ENCODE peak calls at places on chromosomes 13 and 19, in six cellular contexts. N is H1, J is HepG2, A is HCT116, G is SK-N-SH, Y is GM12878. F is an unnamed sample.

GRCh38 chr13:87777395-87777794 is 106.2 kb downstream of the SLITRK5 start:
- DNase-seq in A (no peak), N (no peak), J (peak; percentile 63), G (no peak), Y (no peak), F (no peak)

GRCh38 chr19:5142725-5143097 is 173.8 kb downstream of the KDM4B start:
- DNase-seq in A (no peak), N (no peak), J (no peak), Y (no peak), G (no peak), F (no peak)

GRCh38 chr19:55638864-55639359 is 1.9 kb upstream of the ZNF580 start:
- DNase-seq in Y (no peak), A (no peak), J (peak; percentile 66), N (peak; percentile 72), G (peak; percentile 52), F (peak; percentile 68)

GRCh38 chr19:41934849-41935374 is 6.7 kb upstream of the ERFL start:
- DNase-seq in Y (no peak), N (peak; percentile 97), J (peak; percentile 58), A (peak; percentile 43), G (peak; percentile 93), F (peak; percentile 71)

GRCh38 chr13:27622881-27623280 is 1.2 kb downstream of the POLR1D start:
- DNase-seq in G (no peak), N (no peak), J (no peak), Y (no peak), A (no peak), F (no peak)

GRCh38 chr13:109096101-109096500 is 466.7 kb downstream of the MYO16 start:
- DNase-seq in A (no peak), G (no peak), N (no peak), Y (no peak), J (no peak), F (no peak)

GRCh38 chr19:11995174-11995573 is 30.3 kb downstream of the ZNF763 start:
- DNase-seq in J (no peak), A (no peak), Y (no peak), N (no peak), G (no peak), F (no peak)

GRCh38 chr13:95343944-95344343 is 42.7 kb upstream of the ABCC4 start:
- DNase-seq in A (no peak), J (no peak), N (no peak), G (no peak), Y (no peak), F (no peak)

GRCh38 chr13:33194820-33195692 is 90.5 kb downstream of the STARD13 start:
- DNase-seq in A (no peak), J (peak; percentile 73), G (peak; percentile 36), Y (peak; percentile 99), N (no peak), F (no peak)

GRCh38 chr13:33189470-33189869 is 96.1 kb downstream of the STARD13 start:
- DNase-seq in Y (no peak), J (no peak), G (no peak), N (no peak), A (no peak), F (no peak)

GRCh38 chr13:33193428-33193974 is 92.1 kb downstream of the STARD13 start:
- DNase-seq in G (peak; percentile 56), Y (no peak), N (no peak), J (no peak), A (no peak), F (no peak)

GRCh38 chr13:33188093-33188882 is 97.3 kb downstream of the STARD13 start:
- DNase-seq in N (no peak), G (no peak), Y (peak; percentile 79), A (no peak), J (no peak), F (no peak)

DNA sequence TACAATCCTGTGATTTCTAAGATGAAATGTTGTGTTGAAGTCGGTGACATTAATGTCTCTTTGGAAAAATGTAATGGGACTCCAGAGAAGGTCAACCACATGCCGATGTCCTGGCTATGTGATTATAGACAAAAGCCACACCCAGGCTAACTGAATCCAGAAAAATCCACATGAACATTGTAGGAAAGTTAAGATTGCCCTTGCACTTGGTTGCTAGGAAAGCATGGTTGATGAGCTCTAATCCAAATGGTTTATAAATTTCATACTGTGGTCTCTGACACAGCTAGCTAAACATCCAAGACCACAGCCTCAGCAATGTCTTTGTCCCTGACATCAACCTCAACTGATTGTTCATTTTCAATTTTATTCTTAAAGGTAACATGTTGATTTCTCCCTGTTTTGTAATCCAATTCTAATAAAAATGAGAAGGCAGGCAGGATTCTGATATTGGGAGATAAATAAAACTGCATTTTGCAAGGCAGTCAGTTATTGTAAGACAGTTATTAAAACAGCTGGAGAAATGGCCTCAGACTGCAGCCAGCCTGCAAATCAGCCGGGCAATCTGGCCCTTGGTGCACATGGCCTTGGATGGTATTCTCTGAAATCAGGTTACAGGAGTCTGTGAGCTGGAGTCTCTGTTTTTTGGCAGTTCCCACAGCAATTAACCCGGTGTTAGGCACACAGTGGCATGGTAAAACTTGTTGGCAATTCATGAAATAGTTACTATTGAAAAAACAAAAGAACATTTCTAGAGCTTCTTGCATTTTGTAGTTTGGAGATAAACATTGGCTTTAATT is 93.9 kb downstream of the STARD13 start:
- DNase-seq in N (no peak), J (no peak), A (no peak), Y (no peak), G (peak; percentile 63), F (no peak)
- TF ChIP-seq JUND in N (no peak), J (no peak), A (no peak), Y (no peak), G (no peak), F (no peak)

DNA sequence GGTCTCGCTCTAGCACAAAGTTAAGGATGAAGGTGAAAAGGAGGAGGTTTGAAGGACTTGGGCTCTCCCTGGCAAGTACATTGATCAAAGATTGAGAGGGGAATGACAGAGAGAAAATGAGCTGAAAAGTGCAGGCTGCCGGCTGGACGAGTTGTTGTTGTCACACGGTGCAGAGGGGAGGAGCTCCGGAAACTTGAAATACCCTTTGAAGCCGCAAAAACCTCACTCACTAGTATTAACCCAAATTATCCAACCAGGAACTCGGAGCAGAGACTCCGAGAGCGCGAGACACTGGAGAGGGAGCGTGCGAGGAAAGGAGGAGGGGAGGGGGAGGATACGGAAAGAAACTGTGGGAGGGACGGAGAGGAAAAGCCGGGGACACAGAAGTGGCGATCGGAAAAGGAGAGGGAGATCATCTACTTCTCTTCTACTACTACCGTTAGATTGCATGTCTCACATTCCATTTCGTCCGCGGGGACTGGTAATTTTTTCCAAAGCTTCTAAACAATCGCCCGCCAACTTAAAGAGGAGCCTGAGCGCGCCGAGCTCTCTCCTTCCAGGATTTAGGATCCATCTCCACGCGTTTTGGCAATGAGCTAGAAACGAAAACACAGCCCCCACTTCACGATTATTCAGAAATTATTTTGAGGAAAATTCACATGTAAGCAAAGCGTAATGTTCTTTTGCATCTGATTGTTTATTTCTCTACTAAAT is at the start of gene DACH1:
- DNase-seq in J (peak; percentile 7), A (no peak), G (peak; percentile 69), Y (no peak), N (peak; percentile 59), F (peak; percentile 46)
- TF ChIP-seq JUND in J (no peak), A (no peak), G (no peak), Y (no peak), N (no peak), F (no peak)

DNA sequence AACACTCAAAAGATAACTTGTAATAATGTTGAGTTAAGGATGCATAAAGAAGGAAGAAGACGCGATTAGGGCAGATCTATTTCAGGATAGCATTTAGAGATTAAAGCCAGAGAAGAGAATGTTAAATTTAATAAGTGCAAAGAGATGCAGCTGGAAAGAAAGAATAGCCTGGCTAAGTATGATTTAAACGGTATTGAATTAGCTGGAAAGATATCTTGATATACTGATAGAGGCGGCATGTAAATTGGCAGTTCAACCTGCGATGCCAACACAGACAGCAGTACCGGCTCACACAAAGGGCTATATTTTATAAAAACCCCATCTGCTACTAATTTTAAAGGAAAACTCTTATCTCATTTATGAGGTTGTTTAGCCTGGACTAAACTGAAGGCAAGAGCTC is 121.4 kb downstream of the ENOX1 start:
- DNase-seq in A (no peak), Y (no peak), N (no peak), J (no peak), G (peak; percentile 34), F (no peak)
- TF ChIP-seq JUND in A (no peak), Y (no peak), N (no peak), J (no peak), G (no peak), F (no peak)

DNA sequence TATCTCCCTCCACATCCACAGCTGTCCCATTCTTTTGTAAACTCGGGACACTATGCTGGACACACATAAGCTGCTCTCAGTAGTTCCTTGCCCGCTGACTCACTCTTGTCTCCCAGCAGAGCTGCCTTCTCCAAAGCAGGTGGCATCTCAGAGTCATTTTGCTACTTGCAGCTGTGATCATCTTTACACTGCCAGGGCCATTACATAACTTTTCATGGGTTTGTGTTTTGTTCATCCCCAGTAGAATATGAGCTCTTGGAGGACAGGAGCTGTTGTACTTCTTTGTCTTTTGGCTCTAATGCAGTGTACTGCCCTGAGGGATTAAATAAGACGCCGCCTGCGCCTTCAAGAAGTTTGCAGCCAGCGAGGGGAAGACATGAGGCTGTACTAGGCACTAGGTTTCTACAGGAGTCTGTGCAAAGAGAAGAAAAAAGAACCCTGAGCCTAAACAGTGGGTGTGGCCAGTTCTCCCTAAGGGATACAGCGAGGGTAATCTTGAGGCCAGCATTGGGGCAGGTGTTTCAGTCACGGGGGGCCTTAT is 40.8 kb upstream of the GPR183 start:
- DNase-seq in A (no peak), J (no peak), Y (no peak), G (no peak), N (peak; percentile 17), F (no peak)
- TF ChIP-seq JUND in A (no peak), J (no peak), Y (no peak), G (no peak), N (no peak), F (no peak)

DNA sequence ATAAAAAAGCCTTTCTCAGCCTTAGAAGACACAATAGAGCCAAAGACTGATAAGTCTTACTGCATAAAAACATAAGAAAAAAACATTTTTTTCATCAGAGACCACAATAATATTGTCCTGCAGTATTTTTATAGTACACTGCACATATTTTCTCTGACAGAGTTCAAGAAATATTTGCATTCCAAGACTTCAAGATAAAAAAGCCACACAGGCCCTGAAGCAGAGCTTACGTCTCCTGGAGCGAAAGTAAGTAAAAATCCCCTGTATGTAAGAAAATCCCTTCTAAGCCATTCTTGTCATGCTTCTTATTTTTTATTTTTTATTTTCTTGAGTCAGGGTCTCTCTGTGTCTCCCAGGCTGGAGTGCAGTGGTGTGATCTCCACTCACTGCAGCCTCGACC is 755.9 kb downstream of the LIG4 start:
- DNase-seq in G (no peak), A (no peak), J (no peak), Y (no peak), N (no peak), F (no peak)
- TF ChIP-seq JUND in G (peak; percentile 42), A (no peak), J (no peak), Y (no peak), N (no peak), F (no peak)

F was measured in T47D.